ENCODE peak calls at places on chromosome 14, in five cellular contexts. One of them, this sample, is unnamed.

GRCh38 chr14:25110101-25110500 is 60.2 kb upstream of the STXBP6 start:
- DNase-seq in activated CD4-positive, CD25-positive, alpha-beta regulatory T cell: no peak
- DNase-seq in IMR-90: no peak
- DNase-seq in T follicular helper cell: no peak
- DNase-seq in erythroblast: no peak
- DNase-seq in this sample: peak; percentile 59

GRCh38 chr14:72598328-72598727 is 295.6 kb downstream of the DPF3 start:
- DNase-seq in activated CD4-positive, CD25-positive, alpha-beta regulatory T cell: no peak
- DNase-seq in IMR-90: no peak
- DNase-seq in T follicular helper cell: no peak
- DNase-seq in erythroblast: no peak
- DNase-seq in this sample: no peak

GRCh38 chr14:41505491-41505890 is 101.2 kb upstream of the LRFN5 start:
- DNase-seq in activated CD4-positive, CD25-positive, alpha-beta regulatory T cell: no peak
- DNase-seq in IMR-90: no peak
- DNase-seq in T follicular helper cell: no peak
- DNase-seq in erythroblast: no peak
- DNase-seq in this sample: no peak

GRCh38 chr14:93316716-93317115 is 16.1 kb downstream of the BTBD7 start:
- DNase-seq in activated CD4-positive, CD25-positive, alpha-beta regulatory T cell: no peak
- DNase-seq in IMR-90: peak; percentile 18
- DNase-seq in T follicular helper cell: no peak
- DNase-seq in erythroblast: no peak
- DNase-seq in this sample: peak; percentile 42

GRCh38 chr14:101442451-101442850 is 118.8 kb upstream of the DIO3 start:
- DNase-seq in activated CD4-positive, CD25-positive, alpha-beta regulatory T cell: no peak
- DNase-seq in IMR-90: no peak
- DNase-seq in T follicular helper cell: peak; percentile 9
- DNase-seq in erythroblast: no peak
- DNase-seq in this sample: no peak

GRCh38 chr14:57729208-57730187 is 136.4 kb downstream of the SLC35F4 start:
- DNase-seq in activated CD4-positive, CD25-positive, alpha-beta regulatory T cell: no peak
- DNase-seq in IMR-90: no peak
- DNase-seq in T follicular helper cell: no peak
- DNase-seq in erythroblast: no peak
- DNase-seq in this sample: no peak

GRCh38 chr14:102203382-102203781 is 63.7 kb downstream of the WDR20 start:
- DNase-seq in activated CD4-positive, CD25-positive, alpha-beta regulatory T cell: no peak
- DNase-seq in IMR-90: no peak
- DNase-seq in T follicular helper cell: no peak
- DNase-seq in erythroblast: no peak
- DNase-seq in this sample: no peak

GRCh38 chr14:64671591-64671990 is 32.6 kb upstream of the PLEKHG3 start:
- DNase-seq in activated CD4-positive, CD25-positive, alpha-beta regulatory T cell: no peak
- DNase-seq in IMR-90: peak; percentile 77
- DNase-seq in T follicular helper cell: no peak
- DNase-seq in erythroblast: peak; percentile 70
- DNase-seq in this sample: peak; percentile 77

GRCh38 chr14:104016873-104017650 is 68.4 kb upstream of the ASPG start:
- DNase-seq in activated CD4-positive, CD25-positive, alpha-beta regulatory T cell: no peak
- DNase-seq in IMR-90: no peak
- DNase-seq in T follicular helper cell: no peak
- DNase-seq in erythroblast: no peak
- DNase-seq in this sample: peak; percentile 4

GRCh38 chr14:65838565-65838964 is 426.0 kb downstream of the FUT8 start:
- DNase-seq in activated CD4-positive, CD25-positive, alpha-beta regulatory T cell: no peak
- DNase-seq in IMR-90: no peak
- DNase-seq in T follicular helper cell: no peak
- DNase-seq in erythroblast: no peak
- DNase-seq in this sample: no peak

GRCh38 chr14:65230287-65230728 is 128.0 kb upstream of the MAX start:
- DNase-seq in activated CD4-positive, CD25-positive, alpha-beta regulatory T cell: no peak
- DNase-seq in IMR-90: no peak
- DNase-seq in T follicular helper cell: no peak
- DNase-seq in erythroblast: peak; percentile 68
- DNase-seq in this sample: no peak

GRCh38 chr14:105411017-105411941 is 8.3 kb upstream of the MTA1 start:
- DNase-seq in activated CD4-positive, CD25-positive, alpha-beta regulatory T cell: no peak
- DNase-seq in IMR-90: peak; percentile 33
- DNase-seq in T follicular helper cell: no peak
- DNase-seq in erythroblast: peak; percentile 67
- DNase-seq in this sample: peak; percentile 65

GRCh38 chr14:104925214-104925899 is 678 bp downstream of the PLD4 start:
- DNase-seq in activated CD4-positive, CD25-positive, alpha-beta regulatory T cell: no peak
- DNase-seq in IMR-90: no peak
- DNase-seq in T follicular helper cell: no peak
- DNase-seq in erythroblast: no peak
- DNase-seq in this sample: no peak

GRCh38 chr14:100825691-100826331 is at the start of gene MEG3:
- DNase-seq in activated CD4-positive, CD25-positive, alpha-beta regulatory T cell: no peak
- DNase-seq in IMR-90: peak; percentile 82
- DNase-seq in T follicular helper cell: no peak
- DNase-seq in erythroblast: no peak
- DNase-seq in this sample: peak; percentile 88

GRCh38 chr14:100524933-100525243 is 62.3 kb downstream of the BEGAIN start:
- DNase-seq in activated CD4-positive, CD25-positive, alpha-beta regulatory T cell: no peak
- DNase-seq in IMR-90: peak; percentile 15
- DNase-seq in T follicular helper cell: no peak
- DNase-seq in erythroblast: peak; percentile 31
- DNase-seq in this sample: no peak

GRCh38 chr14:70189678-70190077 is 927 bp upstream of the SLC8A3 start:
- DNase-seq in activated CD4-positive, CD25-positive, alpha-beta regulatory T cell: no peak
- DNase-seq in IMR-90: no peak
- DNase-seq in T follicular helper cell: no peak
- DNase-seq in erythroblast: no peak
- DNase-seq in this sample: no peak

GRCh38 chr14:24312736-24313507 is 1.6 kb downstream of the LTB4R start:
- DNase-seq in activated CD4-positive, CD25-positive, alpha-beta regulatory T cell: no peak
- DNase-seq in IMR-90: peak; percentile 22
- DNase-seq in T follicular helper cell: no peak
- DNase-seq in erythroblast: no peak
- DNase-seq in this sample: no peak

GRCh38 chr14:31159682-31160296 is 47.8 kb downstream of the HECTD1 start:
- DNase-seq in activated CD4-positive, CD25-positive, alpha-beta regulatory T cell: no peak
- DNase-seq in IMR-90: peak; percentile 57
- DNase-seq in T follicular helper cell: no peak
- DNase-seq in erythroblast: no peak
- DNase-seq in this sample: peak; percentile 81

GRCh38 chr14:61090432-61091216 is 109.6 kb downstream of the SLC38A6 start:
- DNase-seq in activated CD4-positive, CD25-positive, alpha-beta regulatory T cell: no peak
- DNase-seq in IMR-90: peak; percentile 48
- DNase-seq in T follicular helper cell: no peak
- DNase-seq in erythroblast: no peak
- DNase-seq in this sample: no peak

GRCh38 chr14:76698631-76699030 is 62.6 kb upstream of the VASH1 start:
- DNase-seq in activated CD4-positive, CD25-positive, alpha-beta regulatory T cell: no peak
- DNase-seq in IMR-90: no peak
- DNase-seq in T follicular helper cell: no peak
- DNase-seq in erythroblast: no peak
- DNase-seq in this sample: no peak

GRCh38 chr14:89504084-89504483 is 87.1 kb upstream of the FOXN3 start:
- DNase-seq in activated CD4-positive, CD25-positive, alpha-beta regulatory T cell: no peak
- DNase-seq in IMR-90: peak; percentile 63
- DNase-seq in T follicular helper cell: no peak
- DNase-seq in erythroblast: no peak
- DNase-seq in this sample: peak; percentile 30

This sample was measured in EH.